ENCODE peak calls at places on chromosomes 13 and 19, in five cellular contexts. Z is GM23248, Y is B cell, O is left lung, L is transverse colon. C is an unnamed sample.

GRCh38 chr13:30355405-30355741 is 48.0 kb upstream of the KATNAL1 start:
- DNase-seq in L (no peak), O (peak; percentile 83), Y (peak; percentile 73), Z (no peak), C (peak; percentile 49)

GRCh38 chr13:54676526-54677113 is 1648.0 kb downstream of the OLFM4 start:
- DNase-seq in L (no peak), Z (no peak), Y (no peak), O (peak; percentile 57), C (no peak)

GRCh38 chr13:44048326-44048725 is 168.6 kb downstream of the LACC1 start:
- DNase-seq in Y (no peak), Z (no peak), O (no peak), L (no peak), C (no peak)

GRCh38 chr19:44718441-44719261 is 19.7 kb downstream of the CEACAM16 start:
- DNase-seq in O (no peak), L (peak; percentile 81), Z (no peak), Y (no peak), C (peak; percentile 84)

GRCh38 chr19:10271543-10272086 is 695 bp downstream of the ICAM1 start:
- DNase-seq in Y (peak; percentile 84), O (no peak), L (peak; percentile 43), Z (peak; percentile 58), C (peak; percentile 56)

GRCh38 chr13:39353988-39354387 is 249.0 kb downstream of the LHFPL6 start:
- DNase-seq in Y (no peak), L (no peak), O (no peak), Z (peak; percentile 55), C (no peak)

GRCh38 chr13:98476538-98476966 is 100.4 kb downstream of the STK24 start:
- DNase-seq in Y (peak; percentile 78), O (peak; percentile 88), Z (peak; percentile 95), L (peak; percentile 74), C (peak; percentile 97)

GRCh38 chr19:46746281-46746965 is at the start of gene STRN4:
- DNase-seq in L (peak; percentile 57), O (peak; percentile 91), Z (peak; percentile 90), Y (peak; percentile 99), C (no peak)

GRCh38 chr13:41942462-41943094 is 18.3 kb downstream of the VWA8 start:
- DNase-seq in O (no peak), L (no peak), Z (peak; percentile 65), Y (no peak), C (no peak)

GRCh38 chr19:43489979-43490599 is 14.5 kb downstream of the PHLDB3 start:
- DNase-seq in O (no peak), Z (no peak), L (no peak), Y (no peak), C (no peak)

GRCh38 chr13:67223742-67224141 is 6.4 kb downstream of the PCDH9 start:
- DNase-seq in Z (no peak), Y (no peak), O (no peak), L (no peak), C (no peak)

GRCh38 chr19:49338023-49338677 is 2.9 kb downstream of the CD37 start:
- DNase-seq in L (no peak), Y (no peak), O (no peak), Z (no peak), C (peak; percentile 54)

GRCh38 chr13:50127017-50127725 is 111.9 kb downstream of the KCNRG start:
- DNase-seq in Y (peak; percentile 65), L (peak; percentile 65), O (peak; percentile 88), Z (peak; percentile 69), C (peak; percentile 74)

GRCh38 chr13:79183231-79183630 is 222.8 kb downstream of the RBM26 start:
- DNase-seq in O (no peak), Z (no peak), L (no peak), Y (no peak), C (no peak)

GRCh38 chr19:8515317-8515716 is 1.4 kb upstream of the ZNF414 start:
- DNase-seq in L (no peak), O (no peak), Z (no peak), Y (no peak), C (no peak)

GRCh38 chr19:3868770-3869456 is at the start of gene ZFR2:
- DNase-seq in Y (peak; percentile 49), Z (no peak), O (peak; percentile 60), L (no peak), C (no peak)

GRCh38 chr13:25920931-25921330 is 130.9 kb downstream of the SHISA2 start:
- DNase-seq in Y (no peak), Z (no peak), L (no peak), O (no peak), C (no peak)

GRCh38 chr19:5621945-5622464 is 571 bp downstream of the SAFB2 start:
- DNase-seq in O (no peak), Y (no peak), Z (peak; percentile 60), L (peak; percentile 32), C (peak; percentile 48)

GRCh38 chr13:45621950-45622349 is 6.4 kb upstream of the ERICH6B start:
- DNase-seq in Y (no peak), O (no peak), Z (no peak), L (no peak), C (no peak)

GRCh38 chr19:55253842-55254624 is 4.8 kb downstream of the PPP6R1 start:
- DNase-seq in Z (no peak), O (peak; percentile 77), Y (peak; percentile 87), L (peak; percentile 69), C (no peak)

GRCh38 chr19:35220315-35220921 is 8.1 kb downstream of the FAM187B start:
- DNase-seq in L (no peak), Z (no peak), O (no peak), Y (no peak), C (no peak)

GRCh38 chr13:40631605-40632004 is 34.8 kb downstream of the FOXO1 start:
- DNase-seq in Y (no peak), O (no peak), Z (no peak), L (no peak), C (no peak)

GRCh38 chr19:55400281-55401087 is 7.1 kb downstream of the UBE2S start:
- DNase-seq in O (no peak), Z (no peak), L (no peak), Y (peak; percentile 25), C (no peak)

GRCh38 chr19:45357445-45357783 is 13.0 kb downstream of the ERCC2 start:
- DNase-seq in L (no peak), O (no peak), Y (peak; percentile 22), Z (no peak), C (no peak)

GRCh38 chr13:47039106-47039505 is 142.3 kb upstream of the HTR2A start:
- DNase-seq in L (no peak), O (no peak), Y (no peak), Z (peak; percentile 88), C (no peak)

GRCh38 chr13:49308104-49308875 is 60.6 kb downstream of the CDADC1 start:
- DNase-seq in O (peak; percentile 61), L (peak; percentile 69), Z (peak; percentile 85), Y (no peak), C (peak; percentile 65)

GRCh38 chr13:37417042-37417441 is 181.5 kb downstream of the POSTN start:
- DNase-seq in L (no peak), Y (no peak), Z (no peak), O (no peak), C (no peak)

GRCh38 chr19:1563251-1563650 is 4.9 kb downstream of the MEX3D start:
- DNase-seq in Y (no peak), Z (no peak), L (no peak), O (no peak), C (no peak)

GRCh38 chr19:47433121-47433520 is 13.8 kb upstream of the MEIS3 start:
- DNase-seq in Y (no peak), O (no peak), L (no peak), Z (peak; percentile 61), C (no peak)

GRCh38 chr19:54114340-54114826 is 1.1 kb downstream of the TFPT start:
- DNase-seq in L (peak; percentile 46), Z (peak; percentile 75), Y (peak; percentile 28), O (peak; percentile 86), C (no peak)

GRCh38 chr13:73870970-73871935 is 263.0 kb downstream of the KLF12 start:
- DNase-seq in L (no peak), O (no peak), Y (no peak), Z (peak; percentile 86), C (no peak)

GRCh38 chr19:46192990-46193650 is 36.4 kb upstream of the IGFL1 start:
- DNase-seq in Y (no peak), Z (peak; percentile 95), L (no peak), O (no peak), C (peak; percentile 79)

GRCh38 chr13:94667190-94667589 is 45.2 kb downstream of the SOX21 start:
- DNase-seq in Z (no peak), L (no peak), Y (no peak), O (no peak), C (no peak)

C was measured in right lobe of liver.